ENCODE peak calls at places on chromosomes 3 and 15, in ten cellular contexts. F, I, Y, P, Z, N, X, E, W and C are unnamed samples.

GRCh38 chr3:193826126-193826795 is 233.3 kb downstream of the OPA1 start:
- DNase-seq in F (peak), I (no peak), Y (peak), P (peak), Z (no peak), N (peak), X (no peak), E (no peak), W (no peak), C (no peak)

GRCh38 chr3:42509111-42509510 is 6.7 kb downstream of the VIPR1 start:
- DNase-seq in F (no peak), I (no peak), Y (no peak), P (peak), Z (no peak), N (peak), X (no peak), E (no peak), W (no peak), C (no peak)

GRCh38 chr15:68792901-68793766 is 27.6 kb downstream of the ANP32A start:
- DNase-seq in F (peak), I (no peak), Y (no peak), P (peak), Z (no peak), N (no peak), X (no peak), E (no peak), W (no peak), C (no peak)

GRCh38 chr3:11364181-11364580 is 92.0 kb downstream of the ATG7 start:
- DNase-seq in F (no peak), I (no peak), Y (no peak), P (no peak), Z (no peak), N (no peak), X (no peak), E (no peak), W (no peak), C (no peak)

GRCh38 chr3:24765399-24765798 is 270.7 kb upstream of the THRB start:
- DNase-seq in F (no peak), I (no peak), Y (no peak), P (no peak), Z (no peak), N (no peak), X (no peak), E (no peak), W (no peak), C (no peak)

GRCh38 chr15:47586653-47587224 is 130.6 kb upstream of the SEMA6D start:
- DNase-seq in F (peak), I (no peak), Y (no peak), P (no peak), Z (no peak), N (peak), X (no peak), E (no peak), W (no peak), C (no peak)

GRCh38 chr15:75062706-75063105 is 39.3 kb downstream of the PPCDC start:
- DNase-seq in F (peak), I (no peak), Y (no peak), P (peak), Z (no peak), N (no peak), X (no peak), E (no peak), W (no peak), C (no peak)

GRCh38 chr3:84136425-84136824 is 822.4 kb upstream of the CADM2 start:
- DNase-seq in F (no peak), I (no peak), Y (no peak), P (no peak), Z (no peak), N (no peak), X (no peak), E (no peak), W (no peak), C (no peak)

GRCh38 chr3:5141760-5142159 is 19.7 kb downstream of the ARL8B start:
- DNase-seq in F (no peak), I (no peak), Y (no peak), P (peak), Z (no peak), N (no peak), X (no peak), E (no peak), W (no peak), C (no peak)

GRCh38 chr3:32410367-32411246 is 19.0 kb downstream of the CMTM7 start:
- DNase-seq in F (peak), I (no peak), Y (no peak), P (peak), Z (no peak), N (no peak), X (no peak), E (no peak), W (no peak), C (no peak)

GRCh38 chr15:58980351-58980939 is 7.0 kb upstream of the RNF111 start:
- DNase-seq in F (peak), I (no peak), Y (peak), P (no peak), Z (no peak), N (no peak), X (no peak), E (no peak), W (no peak), C (no peak)

GRCh38 chr15:80779658-80780415 is 667 bp downstream of the CEMIP start:
- DNase-seq in F (no peak), I (no peak), Y (no peak), P (peak), Z (no peak), N (peak), X (peak), E (no peak), W (no peak), C (no peak)

GRCh38 chr3:136883967-136884720 is 22.1 kb downstream of the NCK1 start:
- DNase-seq in F (no peak), I (no peak), Y (no peak), P (no peak), Z (no peak), N (no peak), X (no peak), E (no peak), W (no peak), C (no peak)

GRCh38 chr15:73352082-73352481 is 16.7 kb downstream of the HCN4 start:
- DNase-seq in F (no peak), I (no peak), Y (no peak), P (no peak), Z (no peak), N (no peak), X (no peak), E (no peak), W (no peak), C (no peak)

GRCh38 chr3:145882416-145882815 is 278.6 kb downstream of the PLOD2 start:
- DNase-seq in F (no peak), I (no peak), Y (no peak), P (no peak), Z (no peak), N (no peak), X (no peak), E (no peak), W (no peak), C (no peak)

GRCh38 chr3:46114324-46114988 is 87.2 kb upstream of the XCR1 start:
- DNase-seq in F (no peak), I (no peak), Y (peak), P (no peak), Z (no peak), N (no peak), X (no peak), E (no peak), W (no peak), C (no peak)

GRCh38 chr3:134352031-134352671 is 22.1 kb downstream of the AMOTL2 start:
- DNase-seq in F (no peak), I (no peak), Y (no peak), P (no peak), Z (no peak), N (peak), X (no peak), E (no peak), W (no peak), C (no peak)

GRCh38 chr3:184234224-184234623 is 4.8 kb downstream of the VWA5B2 start:
- DNase-seq in F (peak), I (no peak), Y (no peak), P (no peak), Z (no peak), N (peak), X (no peak), E (no peak), W (no peak), C (no peak)

GRCh38 chr15:36363335-36363734 is 216.1 kb upstream of the CDIN1 start:
- DNase-seq in F (no peak), I (no peak), Y (no peak), P (no peak), Z (no peak), N (no peak), X (no peak), E (no peak), W (no peak), C (no peak)

GRCh38 chr3:146834917-146835316 is 229.8 kb upstream of the PLSCR5 start:
- DNase-seq in F (no peak), I (no peak), Y (no peak), P (no peak), Z (no peak), N (no peak), X (no peak), E (no peak), W (no peak), C (no peak)